ENCODE peak calls at places on chromosomes 16 and 17, in four cellular contexts. K, P, U and B are unnamed samples.

GRCh38 chr17:2704890-2705248 is 6.7 kb downstream of the CLUH start:
- DNase-seq in K (no peak), P (no peak), U (no peak), B (no peak)

GRCh38 chr16:13680021-13680672 is 239.8 kb upstream of the ERCC4 start:
- DNase-seq in U (no peak), P (no peak), K (no peak), B (no peak)

GRCh38 chr17:56185491-56185890 is 32.2 kb downstream of the ANKFN1 start:
- DNase-seq in P (no peak), K (no peak), U (no peak), B (no peak)

GRCh38 chr17:61486135-61487120 is 34.2 kb downstream of the TBX4 start:
- DNase-seq in U (peak; percentile 47), P (no peak), K (no peak), B (no peak)

GRCh38 chr17:7750321-7750821 is 32.8 kb downstream of the DNAH2 start:
- DNase-seq in U (no peak), K (no peak), P (no peak), B (no peak)

GRCh38 chr17:28643979-28644781 is 778 bp downstream of the BLTP2 start:
- DNase-seq in P (peak; percentile 22), K (peak; percentile 40), U (peak; percentile 55), B (peak; percentile 64)

GRCh38 chr16:84527486-84528269 is 23.2 kb upstream of the MEAK7 start:
- DNase-seq in P (no peak), U (no peak), K (no peak), B (no peak)

GRCh38 chr16:84699712-84700517 is at the start of gene USP10:
- DNase-seq in P (peak; percentile 72), K (peak; percentile 61), U (peak; percentile 86), B (peak; percentile 66)

GRCh38 chr17:42720996-42721583 is 23.8 kb downstream of the EZH1 start:
- DNase-seq in U (no peak), K (no peak), P (no peak), B (peak; percentile 82)

GRCh38 chr17:3913531-3914318 is 2.5 kb downstream of the P2RX1 start:
- DNase-seq in P (peak; percentile 82), U (peak; percentile 91), K (peak; percentile 82), B (peak; percentile 83)

GRCh38 chr17:58504826-58505351 is 9.5 kb downstream of the MTMR4 start:
- DNase-seq in U (no peak), P (no peak), K (no peak), B (peak; percentile 82)

GRCh38 chr16:4984174-4985000 is 26.3 kb downstream of the SEC14L5 start:
- DNase-seq in U (no peak), K (no peak), P (no peak), B (no peak)

GRCh38 chr16:30775381-30776099 is 11.5 kb downstream of the ZNF629 start:
- DNase-seq in P (peak; percentile 86), U (peak; percentile 90), K (peak; percentile 98), B (peak; percentile 64)

GRCh38 chr17:79931517-79932309 is 92.5 kb upstream of the CBX4 start:
- DNase-seq in K (no peak), U (no peak), P (no peak), B (no peak)

GRCh38 chr16:26531290-26531730 is 535.4 kb upstream of the C16orf82 start:
- DNase-seq in K (no peak), U (no peak), P (no peak), B (no peak)

GRCh38 chr16:84331998-84332780 is 36.1 kb upstream of the ATP2C2 start:
- DNase-seq in P (no peak), U (no peak), K (no peak), B (no peak)

GRCh38 chr17:66984730-66985129 is 20.2 kb downstream of the CACNG4 start:
- DNase-seq in U (no peak), P (no peak), K (no peak), B (no peak)

GRCh38 chr16:47142469-47143328 is 1.0 kb downstream of the NETO2 start:
- DNase-seq in U (peak; percentile 52), K (no peak), P (peak; percentile 32), B (peak; percentile 18)

GRCh38 chr16:3797904-3798811 is 80.8 kb upstream of the TRAP1 start:
- DNase-seq in U (no peak), K (no peak), P (no peak), B (no peak)

GRCh38 chr17:7416323-7416722 is 3.8 kb upstream of the SPEM1 start:
- DNase-seq in K (no peak), U (no peak), P (no peak), B (no peak)

GRCh38 chr17:61366715-61367413 is 32.8 kb upstream of the TBX2 start:
- DNase-seq in K (no peak), P (peak; percentile 26), U (no peak), B (no peak)

GRCh38 chr16:57165483-57165882 is 20.4 kb downstream of the PSME3IP1 start:
- DNase-seq in P (no peak), U (no peak), K (no peak), B (no peak)

GRCh38 chr17:73201215-73202069 is 8.6 kb downstream of the COG1 start:
- DNase-seq in U (no peak), P (no peak), K (no peak), B (no peak)

GRCh38 chr16:17572145-17572544 is 101.4 kb upstream of the XYLT1 start:
- DNase-seq in P (no peak), K (no peak), U (no peak), B (no peak)

GRCh38 chr17:21397341-21398050 is 21.3 kb downstream of the KCNJ12 start:
- DNase-seq in U (peak; percentile 68), K (no peak), P (no peak), B (no peak)

GRCh38 chr17:62876063-62876462 is 67.9 kb upstream of the MARCHF10 start:
- DNase-seq in K (no peak), P (no peak), U (no peak), B (no peak)

GRCh38 chr16:85448557-85449194 is 164.4 kb upstream of the GSE1 start:
- DNase-seq in P (peak; percentile 30), K (no peak), U (peak; percentile 93), B (peak; percentile 74)

GRCh38 chr16:62036101-62036806 is at the start of gene CDH8:
- DNase-seq in U (peak; percentile 64), K (no peak), P (no peak), B (no peak)

GRCh38 chr17:62919388-62919787 is 46.6 kb upstream of the TANC2 start:
- DNase-seq in K (no peak), U (no peak), P (no peak), B (no peak)

GRCh38 chr17:28227278-28228108 is 91.5 kb upstream of the TMEM97 start:
- DNase-seq in U (peak; percentile 88), P (peak; percentile 13), K (no peak), B (no peak)

GRCh38 chr17:55298111-55298510 is 33.4 kb downstream of the HLF start:
- DNase-seq in P (no peak), K (no peak), U (no peak), B (no peak)

GRCh38 chr17:2782030-2782429 is 14.2 kb upstream of the RAP1GAP2 start:
- DNase-seq in K (no peak), U (no peak), P (no peak), B (no peak)

GRCh38 chr16:2056077-2056476 is 8.3 kb downstream of the TSC2 start:
- DNase-seq in K (no peak), P (no peak), U (no peak), B (no peak)
- TF ChIP-seq CTCF in K (no peak), P (peak; percentile 14), U (no peak), B (no peak)

GRCh38 chr17:45646288-45646988 is 137.7 kb upstream of the CRHR1 start:
- DNase-seq in P (no peak), K (no peak), U (no peak), B (no peak)

GRCh38 chr17:45650601-45651000 is 133.5 kb upstream of the CRHR1 start:
- DNase-seq in U (no peak), P (peak; percentile 35), K (no peak), B (no peak)

GRCh38 chr17:45649796-45650195 is 134.3 kb upstream of the CRHR1 start:
- DNase-seq in P (no peak), K (no peak), U (no peak), B (no peak)

GRCh38 chr17:45651145-45651713 is 132.9 kb upstream of the CRHR1 start:
- DNase-seq in K (no peak), P (no peak), U (no peak), B (no peak)

GRCh38 chr17:45648642-45649041 is 135.5 kb upstream of the CRHR1 start:
- DNase-seq in U (no peak), K (no peak), P (no peak), B (no peak)
- TF ChIP-seq CTCF in U (no peak), K (peak; percentile 40), P (no peak), B (peak; percentile 25)

DNA sequence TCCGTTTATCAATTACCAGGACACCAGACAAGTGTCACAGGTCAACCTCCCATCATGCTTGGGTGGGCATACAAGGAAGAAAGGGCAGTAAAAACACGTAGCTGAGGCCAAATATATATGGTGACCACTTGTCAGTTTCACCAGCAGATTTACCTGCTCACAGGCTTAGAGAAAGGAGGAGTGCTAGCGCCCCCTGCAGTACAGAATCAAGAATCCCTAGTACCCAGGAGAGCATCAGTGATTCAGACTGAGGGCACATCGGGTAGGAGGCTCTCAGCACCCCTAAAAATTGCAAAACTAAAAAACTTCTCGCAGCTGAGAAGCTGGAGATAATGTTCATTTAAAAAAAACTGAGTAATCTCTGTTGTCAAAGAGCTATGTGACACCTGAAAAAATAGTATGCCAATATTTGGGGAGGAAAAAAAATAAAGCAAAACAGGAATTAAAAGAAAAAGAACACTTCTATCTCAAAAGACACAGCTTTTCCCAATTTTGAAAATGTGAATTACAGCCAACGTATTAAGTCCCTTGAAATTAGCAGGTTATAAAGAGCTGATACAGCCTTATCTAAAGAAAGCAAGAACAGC is 21.2 kb upstream of the MON1B start:
- DNase-seq in U (peak; percentile 77), K (no peak), P (no peak), B (peak; percentile 45)
- TF ChIP-seq CTCF in U (peak; percentile 90), K (peak; percentile 63), P (peak; percentile 65), B (peak; percentile 56)

DNA sequence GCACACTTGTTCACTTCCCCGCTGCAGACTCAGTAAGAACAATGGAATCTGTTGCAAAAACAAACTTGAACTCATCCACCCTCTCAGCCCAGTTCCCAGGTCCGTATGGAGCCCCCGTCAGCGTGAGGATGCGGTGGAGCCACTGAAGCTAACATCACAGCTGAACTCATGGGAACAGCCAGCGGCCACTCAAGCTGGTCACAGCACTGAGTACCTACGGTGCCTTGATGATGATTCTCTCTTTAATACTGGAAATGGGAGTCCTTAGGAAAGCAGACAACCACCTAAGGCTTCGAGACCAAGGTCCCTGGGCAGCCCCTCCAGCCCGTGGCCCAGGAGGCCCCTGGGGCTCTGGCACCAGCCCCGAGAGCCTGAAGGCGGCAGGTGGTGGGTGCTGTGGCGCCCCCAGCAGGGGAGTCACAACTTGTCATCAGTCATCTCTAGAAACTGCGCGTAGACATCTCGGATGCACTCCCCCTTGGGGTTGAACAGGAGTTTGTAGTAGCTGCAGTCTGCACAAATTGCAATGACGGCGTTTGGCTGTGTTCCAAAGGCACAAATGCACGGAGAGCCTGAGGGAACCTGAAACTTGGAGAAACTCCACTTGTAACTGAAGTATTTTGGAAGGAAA is 31.0 kb upstream of the RHOT1 start:
- DNase-seq in K (no peak), P (peak; percentile 27), U (peak; percentile 40), B (no peak)
- TF ChIP-seq CTCF in K (peak; percentile 8), P (peak; percentile 33), U (peak; percentile 26), B (no peak)